ENCODE peak calls at places on chromosomes 13 and 19, in seven cellular contexts. One of them, this sample, is unnamed.

GRCh38 chr13:49373699-49374098 is 70.2 kb downstream of the CAB39L start:
- DNase-seq in foreskin fibroblast: peak
- DNase-seq in RWPE2: no peak
- DNase-seq in left colon: no peak
- DNase-seq in endothelial cell: no peak
- DNase-seq in CMK: no peak
- DNase-seq in dorsolateral prefrontal cortex: no peak
- DNase-seq in this sample: no peak

GRCh38 chr13:98878421-98879126 is 99.3 kb downstream of the DOCK9 start:
- DNase-seq in foreskin fibroblast: no peak
- DNase-seq in endothelial cell: no peak
- DNase-seq in RWPE2: no peak
- DNase-seq in left colon: no peak
- DNase-seq in dorsolateral prefrontal cortex: peak
- DNase-seq in CMK: no peak
- DNase-seq in this sample: no peak

GRCh38 chr19:48804496-48804895 is 6.3 kb downstream of the BCAT2 start:
- DNase-seq in left colon: no peak
- DNase-seq in endothelial cell: no peak
- DNase-seq in RWPE2: no peak
- DNase-seq in foreskin fibroblast: no peak
- DNase-seq in CMK: no peak
- DNase-seq in dorsolateral prefrontal cortex: no peak
- DNase-seq in this sample: no peak

GRCh38 chr19:38709119-38709518 is 35.2 kb downstream of the CAPN12 start:
- DNase-seq in CMK: no peak
- DNase-seq in left colon: no peak
- DNase-seq in foreskin fibroblast: no peak
- DNase-seq in dorsolateral prefrontal cortex: no peak
- DNase-seq in endothelial cell: no peak
- DNase-seq in RWPE2: no peak
- DNase-seq in this sample: no peak

GRCh38 chr13:33229446-33230177 is 55.9 kb downstream of the STARD13 start:
- DNase-seq in dorsolateral prefrontal cortex: no peak
- DNase-seq in RWPE2: no peak
- DNase-seq in endothelial cell: no peak
- DNase-seq in left colon: no peak
- DNase-seq in foreskin fibroblast: no peak
- DNase-seq in CMK: no peak
- DNase-seq in this sample: no peak

GRCh38 chr13:64551755-64552154 is 2678.4 kb downstream of the PCDH9 start:
- DNase-seq in RWPE2: no peak
- DNase-seq in CMK: no peak
- DNase-seq in dorsolateral prefrontal cortex: no peak
- DNase-seq in foreskin fibroblast: peak
- DNase-seq in left colon: no peak
- DNase-seq in endothelial cell: no peak
- DNase-seq in this sample: no peak

GRCh38 chr13:87884874-87885273 is 213.7 kb downstream of the SLITRK5 start:
- DNase-seq in foreskin fibroblast: no peak
- DNase-seq in endothelial cell: peak
- DNase-seq in dorsolateral prefrontal cortex: no peak
- DNase-seq in RWPE2: no peak
- DNase-seq in CMK: no peak
- DNase-seq in left colon: no peak
- DNase-seq in this sample: peak

GRCh38 chr13:26978081-26978860 is 193.3 kb downstream of the USP12 start:
- DNase-seq in endothelial cell: no peak
- DNase-seq in foreskin fibroblast: no peak
- DNase-seq in dorsolateral prefrontal cortex: no peak
- DNase-seq in RWPE2: no peak
- DNase-seq in left colon: peak
- DNase-seq in CMK: no peak
- DNase-seq in this sample: no peak

GRCh38 chr19:5292453-5292842 is 48.2 kb downstream of the PTPRS start:
- DNase-seq in foreskin fibroblast: peak
- DNase-seq in RWPE2: no peak
- DNase-seq in endothelial cell: no peak
- DNase-seq in CMK: no peak
- DNase-seq in left colon: peak
- DNase-seq in dorsolateral prefrontal cortex: no peak
- DNase-seq in this sample: no peak

GRCh38 chr13:33678906-33679657 is 138.9 kb upstream of the RFC3 start:
- DNase-seq in dorsolateral prefrontal cortex: peak
- DNase-seq in foreskin fibroblast: no peak
- DNase-seq in CMK: no peak
- DNase-seq in endothelial cell: no peak
- DNase-seq in RWPE2: no peak
- DNase-seq in left colon: peak
- DNase-seq in this sample: peak

GRCh38 chr19:38204728-38205127 is 19.3 kb downstream of the DPF1 start:
- DNase-seq in endothelial cell: no peak
- DNase-seq in left colon: no peak
- DNase-seq in dorsolateral prefrontal cortex: no peak
- DNase-seq in foreskin fibroblast: no peak
- DNase-seq in RWPE2: no peak
- DNase-seq in CMK: no peak
- DNase-seq in this sample: no peak

GRCh38 chr13:34931572-34931971 is 10.5 kb upstream of the NBEA start:
- DNase-seq in dorsolateral prefrontal cortex: no peak
- DNase-seq in endothelial cell: no peak
- DNase-seq in CMK: no peak
- DNase-seq in left colon: no peak
- DNase-seq in RWPE2: no peak
- DNase-seq in foreskin fibroblast: peak
- DNase-seq in this sample: no peak

GRCh38 chr13:79393564-79394249 is 12.3 kb downstream of the RBM26 start:
- DNase-seq in RWPE2: no peak
- DNase-seq in foreskin fibroblast: no peak
- DNase-seq in dorsolateral prefrontal cortex: no peak
- DNase-seq in CMK: no peak
- DNase-seq in left colon: no peak
- DNase-seq in endothelial cell: no peak
- DNase-seq in this sample: no peak

This sample was measured in MG63.